ENCODE peak calls at places on chromosomes 13 and 19, in nine cellular contexts. B, S, A, P, W, V, Y, H and M are unnamed samples.

GRCh38 chr19:54208784-54209057 is 8.1 kb downstream of the RPS9 start:
- DNase-seq in B (no peak), S (no peak), A (no peak), P (no peak), W (no peak), V (no peak), Y (no peak), H (no peak), M (no peak)

GRCh38 chr19:17402982-17403855 is 2.2 kb downstream of the BST2 start:
- DNase-seq in B (peak; percentile 49), S (no peak), A (peak; percentile 75), P (no peak), W (no peak), V (no peak), Y (peak; percentile 65), H (no peak), M (peak; percentile 88)

GRCh38 chr13:37418490-37418889 is 180.1 kb downstream of the POSTN start:
- DNase-seq in B (peak; percentile 64), S (no peak), A (no peak), P (no peak), W (no peak), V (no peak), Y (no peak), H (no peak), M (no peak)

GRCh38 chr13:64819081-64819480 is 2411.1 kb downstream of the PCDH9 start:
- DNase-seq in B (no peak), S (no peak), A (no peak), P (no peak), W (no peak), V (no peak), Y (no peak), H (no peak), M (no peak)

GRCh38 chr19:11887618-11888531 is at the start of gene ZNF69:
- DNase-seq in B (peak; percentile 79), S (peak; percentile 91), A (peak; percentile 87), P (peak; percentile 75), W (peak; percentile 92), V (peak; percentile 76), Y (peak; percentile 91), H (peak; percentile 94), M (peak; percentile 89)

GRCh38 chr13:41905600-41906254 is 55.2 kb downstream of the VWA8 start:
- DNase-seq in B (peak; percentile 71), S (no peak), A (no peak), P (no peak), W (no peak), V (no peak), Y (no peak), H (no peak), M (peak; percentile 76)

GRCh38 chr13:28052945-28053344 is 47.4 kb downstream of the FLT3 start:
- DNase-seq in B (no peak), S (no peak), A (no peak), P (no peak), W (no peak), V (no peak), Y (no peak), H (no peak), M (no peak)

GRCh38 chr13:98447881-98448641 is 128.8 kb downstream of the STK24 start:
- DNase-seq in B (peak; percentile 80), S (peak; percentile 51), A (peak; percentile 51), P (peak; percentile 63), W (no peak), V (no peak), Y (peak; percentile 75), H (no peak), M (peak; percentile 66)

GRCh38 chr19:30754162-30754561 is 382.0 kb downstream of the ZNF536 start:
- DNase-seq in B (no peak), S (no peak), A (no peak), P (no peak), W (no peak), V (no peak), Y (no peak), H (no peak), M (no peak)

GRCh38 chr19:48491793-48492123 is 19.9 kb downstream of the LMTK3 start:
- DNase-seq in B (no peak), S (no peak), A (peak; percentile 40), P (no peak), W (no peak), V (no peak), Y (no peak), H (no peak), M (peak; percentile 52)

GRCh38 chr19:5903502-5904301 is at the start of gene NDUFA11:
- DNase-seq in B (peak; percentile 97), S (peak; percentile 100), A (peak; percentile 99), P (peak; percentile 100), W (peak; percentile 100), V (peak; percentile 99), Y (peak; percentile 99), H (peak; percentile 99), M (peak; percentile 99)

GRCh38 chr19:35114656-35115537 is 726 bp upstream of the FXYD3 start:
- DNase-seq in B (peak; percentile 38), S (peak; percentile 63), A (peak; percentile 72), P (peak; percentile 69), W (peak; percentile 88), V (peak; percentile 72), Y (peak; percentile 82), H (peak; percentile 86), M (peak; percentile 97)

GRCh38 chr13:106873810-106874209 is 305.9 kb upstream of the ARGLU1 start:
- DNase-seq in B (no peak), S (no peak), A (no peak), P (no peak), W (no peak), V (no peak), Y (no peak), H (no peak), M (no peak)

GRCh38 chr19:8340341-8341096 is 2.5 kb downstream of the KANK3 start:
- DNase-seq in B (no peak), S (peak; percentile 90), A (peak; percentile 72), P (peak; percentile 82), W (no peak), V (no peak), Y (peak; percentile 86), H (peak; percentile 30), M (peak; percentile 65)

GRCh38 chr19:3028305-3029069 is 593 bp downstream of the TLE2 start:
- DNase-seq in B (no peak), S (no peak), A (no peak), P (peak; percentile 39), W (no peak), V (peak; percentile 38), Y (no peak), H (peak; percentile 48), M (peak; percentile 91)

GRCh38 chr19:3031607-3031867 is 2.5 kb upstream of the TLE2 start:
- DNase-seq in B (no peak), S (no peak), A (no peak), P (no peak), W (no peak), V (no peak), Y (no peak), H (no peak), M (no peak)

GRCh38 chr19:3027292-3027691 is 1.8 kb downstream of the TLE2 start:
- DNase-seq in B (no peak), S (no peak), A (no peak), P (no peak), W (no peak), V (no peak), Y (no peak), H (no peak), M (peak; percentile 90)

GRCh38 chr19:3027981-3028304 is 1.1 kb downstream of the TLE2 start:
- DNase-seq in B (no peak), S (no peak), A (no peak), P (no peak), W (no peak), V (no peak), Y (no peak), H (peak; percentile 59), M (peak; percentile 86)

DNA sequence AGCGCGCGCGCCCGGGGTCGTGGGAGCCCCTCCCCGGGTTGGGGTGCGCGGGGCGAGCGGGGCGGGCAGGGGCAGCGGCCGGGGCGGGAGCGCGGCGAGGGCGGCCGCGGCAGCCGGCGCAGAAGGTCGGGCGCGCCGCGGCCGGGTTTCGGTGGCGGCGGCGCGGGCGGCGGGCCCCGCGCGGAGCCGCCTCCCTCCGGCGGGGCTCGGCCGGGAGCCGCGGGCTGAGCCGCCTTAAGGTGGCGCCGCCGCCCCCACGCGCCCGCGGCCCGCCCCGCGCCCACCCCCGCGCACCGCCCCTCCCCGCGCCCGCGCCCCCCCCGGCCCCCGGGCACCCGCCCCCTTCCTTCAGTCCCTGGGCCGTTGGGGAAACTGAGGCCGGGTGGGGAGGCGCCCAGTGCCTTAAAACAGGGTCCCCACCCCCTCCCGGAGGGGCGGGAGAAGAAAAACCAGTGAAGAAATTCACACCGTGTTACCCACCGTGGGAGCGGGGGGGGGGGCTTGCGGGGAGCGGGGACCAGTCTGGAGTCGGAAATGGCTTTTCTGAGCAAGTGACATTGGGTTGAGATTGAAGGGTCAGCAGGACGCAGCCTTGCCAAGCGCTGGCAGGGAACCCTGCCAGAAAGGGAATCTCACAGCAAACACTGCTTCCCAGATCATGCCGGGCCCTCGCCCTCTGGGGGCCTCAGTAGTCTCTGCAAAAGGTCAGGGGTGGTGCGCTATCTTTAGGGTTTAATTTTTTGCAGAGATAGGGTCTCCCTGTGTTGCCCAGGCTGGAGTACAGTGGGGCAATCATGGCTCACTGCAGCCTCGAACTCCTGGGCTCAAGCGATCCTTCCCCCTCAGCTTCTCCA is at the start of gene TLE2:
- DNase-seq in B (peak; percentile 38), S (no peak), A (no peak), P (no peak), W (no peak), V (no peak), Y (no peak), H (no peak), M (peak; percentile 92)
- H3K27me3 ChIP-seq in B (no peaks in the 10 kb centered on the region), S (no peaks in the 10 kb centered on the region), A (no peaks in the 10 kb centered on the region), P (no peaks in the 10 kb centered on the region), W (no peaks in the 10 kb centered on the region), V (no peaks in the 10 kb centered on the region), Y (no peaks in the 10 kb centered on the region), H (peaks cover 4% of the 10 kb centered on the region), M (peaks cover 45% of the 10 kb centered on the region)

GRCh38 chr19:13877303-13877702 is 369 bp downstream of the NANOS3 start:
- DNase-seq in B (no peak), S (no peak), A (no peak), P (no peak), W (no peak), V (no peak), Y (no peak), H (no peak), M (peak; percentile 23)
- H3K27ac ChIP-seq in B (no peak overlapping the region), S (no peak overlapping the region), A (no peak overlapping the region), P (no peak overlapping the region), W (no peak overlapping the region), V (no peak overlapping the region), Y (no peak overlapping the region), H (no peak overlapping the region), M (no peak overlapping the region)

GRCh38 chr19:58010507-58010906 is 7.9 kb upstream of the ZNF606 start:
- DNase-seq in B (no peak), S (no peak), A (no peak), P (no peak), W (no peak), V (no peak), Y (no peak), H (no peak), M (peak; percentile 56)
- H3K27me3 ChIP-seq in B (no peaks in the 10 kb centered on the region), S (no peaks in the 10 kb centered on the region), A (no peaks in the 10 kb centered on the region), P (no peaks in the 10 kb centered on the region), W (no peaks in the 10 kb centered on the region), V (no peaks in the 10 kb centered on the region), Y (no peaks in the 10 kb centered on the region), H (no peaks in the 10 kb centered on the region), M (no peaks in the 10 kb centered on the region)

DNA sequence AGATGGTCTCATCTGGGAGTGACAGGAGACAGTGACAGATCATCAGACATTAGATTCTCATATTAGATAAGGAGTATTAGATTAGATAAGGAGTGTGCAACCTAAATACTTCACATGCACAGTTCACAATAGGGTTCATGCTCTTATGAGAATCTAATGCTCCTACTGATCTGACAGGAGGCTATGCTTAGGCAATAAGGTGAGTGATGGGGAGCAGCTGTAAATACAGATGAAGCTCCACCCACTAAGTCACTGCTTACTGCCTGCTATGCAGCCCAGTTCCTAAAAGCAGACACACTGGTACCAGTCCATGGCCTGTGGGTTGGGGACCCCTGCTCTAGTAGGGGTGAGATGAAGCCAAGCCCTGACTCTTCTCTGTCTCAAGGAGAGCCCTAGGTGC is 10.0 kb upstream of the IGFL3 start:
- DNase-seq in B (no peak), S (no peak), A (no peak), P (no peak), W (no peak), V (no peak), Y (no peak), H (no peak), M (no peak)
- H3K27ac ChIP-seq in B (no peak overlapping the region), S (peak overlapping the region; percentile 71), A (no peak overlapping the region), P (peak overlapping the region; percentile 91), W (peak overlapping the region; percentile 79), V (peak overlapping the region; percentile 28), Y (no peak overlapping the region), H (no peak overlapping the region), M (no peak overlapping the region)